ENCODE peak calls at places on chromosomes 6 and 20, in four cellular contexts. Z is WTC11, G is HepG2, T is K562. N is an unnamed sample.

GRCh38 chr6:35594503-35595186 is 81.9 kb upstream of the TULP1 start:
- DNase-seq in Z (no peak), G (no peak), T (no peak), N (no peak)

GRCh38 chr20:40797425-40797824 is 108.4 kb upstream of the MAFB start:
- DNase-seq in Z (no peak), G (peak), T (no peak), N (peak)

GRCh38 chr6:31139599-31139998 is 733 bp upstream of the PSORS1C2 start:
- DNase-seq in Z (peak), G (no peak), T (no peak), N (no peak)

GRCh38 chr6:159577564-159577963 is 115.5 kb downstream of the SOD2 start:
- DNase-seq in Z (no peak), G (no peak), T (no peak), N (no peak)

GRCh38 chr20:10671850-10672578 is 1.8 kb downstream of the JAG1 start:
- DNase-seq in Z (peak), G (no peak), T (peak), N (no peak)

GRCh38 chr6:16472349-16473069 is 234.1 kb downstream of the GMPR start:
- DNase-seq in Z (no peak), G (peak), T (no peak), N (no peak)

GRCh38 chr6:12296255-12296573 is 6.1 kb downstream of the EDN1 start:
- DNase-seq in Z (no peak), G (peak), T (no peak), N (no peak)

GRCh38 chr6:132568611-132569010 is 1.5 kb upstream of the TAAR6 start:
- DNase-seq in Z (no peak), G (no peak), T (no peak), N (no peak)

GRCh38 chr20:2759603-2760360 is 40.6 kb downstream of the CPXM1 start:
- DNase-seq in Z (no peak), G (no peak), T (no peak), N (no peak)

GRCh38 chr20:2524435-2525272 is 11.7 kb upstream of the TMC2 start:
- DNase-seq in Z (peak), G (peak), T (peak), N (peak)

GRCh38 chr6:71031912-71032311 is 75.1 kb upstream of the B3GAT2 start:
- DNase-seq in Z (no peak), G (peak), T (no peak), N (no peak)

GRCh38 chr20:60203451-60203850 is 245.2 kb downstream of the CDH26 start:
- DNase-seq in Z (no peak), G (no peak), T (no peak), N (no peak)

DNA sequence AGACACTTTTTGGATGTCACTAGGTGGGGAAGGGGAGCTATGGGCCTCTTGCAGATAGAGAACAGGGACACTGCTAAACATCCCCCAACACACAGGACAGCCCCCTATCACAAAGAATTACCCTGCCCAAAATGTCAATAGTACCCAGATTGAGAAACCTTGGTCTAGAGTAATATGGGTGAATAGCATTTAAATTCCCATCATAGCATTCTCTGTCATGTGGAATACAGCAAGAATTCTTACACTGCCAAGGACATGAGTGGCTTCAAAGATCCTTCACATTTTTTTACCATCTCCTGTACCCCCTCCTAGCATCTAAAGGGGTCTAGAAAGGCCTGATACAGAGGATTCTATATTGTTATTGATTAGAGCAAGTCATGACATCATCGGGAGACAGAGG is 83.1 kb upstream of the SSTR4 start:
- DNase-seq in Z (no peak), G (no peak), T (no peak), N (no peak)
- TF ChIP-seq ELF4 in Z (no peak), G (no peak), T (no peak), N (no peak)

GRCh38 chr6:53627391-53628218 is 38.0 kb downstream of the KLHL31 start:
- DNase-seq in Z (no peak), G (no peak), T (no peak), N (no peak)

GRCh38 chr6:53625315-53625714 is 40.2 kb downstream of the KLHL31 start:
- DNase-seq in Z (no peak), G (no peak), T (no peak), N (no peak)

GRCh38 chr6:53628354-53629119 is 37.0 kb downstream of the KLHL31 start:
- DNase-seq in Z (no peak), G (no peak), T (no peak), N (no peak)

GRCh38 chr6:53624491-53624890 is 41.1 kb downstream of the KLHL31 start:
- DNase-seq in Z (no peak), G (no peak), T (no peak), N (no peak)

DNA sequence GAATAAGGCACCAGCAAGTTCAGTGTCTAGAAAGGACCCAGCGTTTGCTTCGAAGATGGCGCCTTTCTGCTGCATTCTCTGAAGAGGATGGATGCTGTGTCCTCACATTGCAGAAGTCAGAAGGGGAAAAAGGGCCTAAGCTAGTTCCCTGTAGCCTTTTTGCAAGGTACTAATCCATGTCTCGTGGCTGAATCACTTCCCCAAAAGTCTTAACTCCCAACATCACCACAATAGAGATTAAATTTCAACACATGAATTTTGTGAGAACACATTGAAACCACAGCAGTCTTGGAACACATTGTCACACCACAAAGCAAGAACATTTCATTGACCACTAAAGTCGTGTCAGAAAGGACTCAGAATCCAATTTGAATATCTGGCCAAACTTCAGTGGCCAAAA is 42.1 kb downstream of the KLHL31 start:
- DNase-seq in Z (no peak), G (no peak), T (no peak), N (no peak)
- TF ChIP-seq ELF4 in Z (no peak), G (no peak), T (no peak), N (no peak)

GRCh38 chr6:37735722-37736121 is 38.0 kb upstream of the MDGA1 start:
- DNase-seq in Z (no peak), G (no peak), T (no peak), N (no peak)

GRCh38 chr6:37725967-37726366 is 28.3 kb upstream of the MDGA1 start:
- DNase-seq in Z (no peak), G (no peak), T (no peak), N (no peak)

GRCh38 chr6:37732688-37733087 is 35.0 kb upstream of the MDGA1 start:
- DNase-seq in Z (peak), G (no peak), T (peak), N (no peak)

DNA sequence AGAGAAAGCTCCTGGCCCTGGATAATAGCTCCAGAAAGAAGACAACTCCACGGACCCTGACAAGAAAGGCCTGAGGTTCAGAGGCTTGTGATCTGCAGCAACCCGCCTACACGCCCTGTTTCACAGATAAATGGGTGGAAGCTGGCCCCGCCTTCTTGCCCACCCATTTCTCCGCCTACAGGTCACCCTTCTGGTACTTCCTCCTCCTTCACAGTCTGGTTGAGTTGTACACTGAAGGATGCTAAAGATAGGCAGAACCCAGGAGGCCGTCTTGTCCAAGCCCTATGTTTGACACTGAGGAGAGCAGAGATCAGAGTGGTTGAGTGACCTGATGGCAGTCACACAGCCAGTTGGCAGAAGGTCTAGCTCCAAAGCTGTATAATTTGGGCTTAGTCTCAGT is 34.2 kb upstream of the MDGA1 start:
- DNase-seq in Z (peak), G (no peak), T (peak), N (no peak)
- TF ChIP-seq ELF4 in Z (no peak), G (no peak), T (no peak), N (no peak)

DNA sequence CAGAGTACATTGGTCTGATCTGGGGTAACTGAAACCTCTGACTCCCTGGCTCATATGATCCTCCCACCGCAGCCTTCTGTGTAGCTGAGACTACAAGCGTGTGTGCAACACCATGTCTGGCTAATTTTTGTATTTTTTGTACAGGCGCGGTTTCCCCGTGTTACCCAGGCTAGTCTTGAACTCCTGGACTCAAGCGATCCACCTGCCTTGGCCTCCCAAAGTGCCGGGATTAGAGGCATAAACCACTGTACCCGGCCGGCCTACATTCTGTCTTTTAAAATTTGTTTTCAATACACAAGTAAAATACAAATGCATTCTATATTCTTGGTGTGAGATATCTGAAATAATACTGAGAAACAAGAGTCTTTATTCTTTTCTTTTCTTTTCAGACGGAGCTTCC is 1.7 kb upstream of the CBFA2T2 start:
- DNase-seq in Z (no peak), G (no peak), T (no peak), N (no peak)
- TF ChIP-seq ELF4 in Z (no peak), G (no peak), T (no peak), N (no peak)

GRCh38 chr20:47661714-47662113 is 123.6 kb downstream of the SULF2 start:
- DNase-seq in Z (no peak), G (no peak), T (no peak), N (no peak)

GRCh38 chr20:47664068-47664437 is 121.2 kb downstream of the SULF2 start:
- DNase-seq in Z (no peak), G (no peak), T (no peak), N (no peak)

GRCh38 chr20:47663354-47664067 is 121.8 kb downstream of the SULF2 start:
- DNase-seq in Z (peak), G (peak), T (peak), N (peak)

GRCh38 chr20:47660983-47661711 is 124.1 kb downstream of the SULF2 start:
- DNase-seq in Z (no peak), G (peak), T (no peak), N (no peak)

GRCh38 chr20:47662483-47663353 is 122.6 kb downstream of the SULF2 start:
- DNase-seq in Z (no peak), G (no peak), T (no peak), N (no peak)
- TF ChIP-seq ELF4 in Z (no peak), G (no peak), T (no peak), N (no peak)

DNA sequence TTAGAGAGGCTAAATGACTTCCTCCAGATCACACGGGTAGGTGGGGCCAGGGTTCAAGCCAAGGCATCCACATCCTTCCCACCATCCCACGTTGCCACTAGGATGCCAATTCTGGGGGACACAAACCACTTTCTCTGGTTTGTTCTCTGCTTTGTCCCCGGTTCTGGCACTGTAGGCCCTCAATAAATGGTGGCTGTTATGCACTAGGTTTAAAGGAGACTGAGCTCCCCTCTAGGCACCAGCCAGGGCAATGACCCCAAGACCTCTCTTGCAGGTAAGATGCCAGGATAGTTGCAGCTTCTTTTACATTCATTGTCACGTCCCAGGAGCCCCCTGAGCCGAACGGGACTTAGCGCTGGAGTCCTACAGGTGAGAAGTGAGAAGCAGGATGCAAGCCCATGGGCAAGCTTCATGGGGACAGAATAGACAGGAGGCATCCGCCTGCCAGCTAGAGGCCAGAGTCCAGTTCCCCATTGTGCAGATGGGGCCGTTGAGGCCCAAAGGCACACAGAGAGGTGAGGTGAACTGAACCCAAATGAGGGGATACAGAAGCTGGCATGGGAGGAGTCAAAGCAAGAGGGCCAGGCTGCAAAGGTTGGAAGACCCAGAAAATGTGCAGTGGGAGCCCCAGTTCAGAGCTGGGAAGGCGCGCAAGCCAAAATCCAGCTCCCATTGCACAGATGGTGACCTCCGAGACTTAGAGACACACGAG is 677 bp downstream of the PXMP4 start:
- DNase-seq in Z (no peak), G (no peak), T (no peak), N (no peak)
- TF ChIP-seq ELF4 in Z (no peak), G (no peak), T (no peak), N (no peak)

DNA sequence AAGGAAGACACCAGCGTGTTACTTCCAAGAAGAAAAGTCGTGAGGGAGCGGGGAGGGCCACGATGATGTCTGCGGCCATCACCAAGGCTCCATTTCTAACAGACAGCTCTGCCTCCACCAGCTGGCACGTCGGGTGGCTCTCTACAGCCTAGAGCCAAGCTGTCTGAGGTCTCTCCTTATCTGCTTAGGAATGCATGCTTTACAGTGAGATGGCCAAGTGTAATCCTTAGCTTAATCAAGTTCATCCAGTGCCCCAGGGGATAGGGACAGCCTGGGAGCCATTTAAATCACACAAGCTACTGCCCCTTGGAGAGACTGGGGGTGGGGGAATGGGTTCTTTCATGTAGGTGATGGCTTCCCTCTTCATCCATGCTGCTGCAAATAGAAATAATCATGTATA is 213.8 kb upstream of the CST7 start:
- DNase-seq in Z (no peak), G (no peak), T (no peak), N (no peak)
- TF ChIP-seq ELF4 in Z (no peak), G (no peak), T (no peak), N (no peak)

GRCh38 chr20:36541227-36542018 is at the start of gene MYL9:
- DNase-seq in Z (peak), G (no peak), T (peak), N (no peak)

GRCh38 chr20:36542516-36543186 is 1.3 kb downstream of the MYL9 start:
- DNase-seq in Z (no peak), G (no peak), T (no peak), N (no peak)

GRCh38 chr20:36542019-36542488 is 735 bp downstream of the MYL9 start:
- DNase-seq in Z (peak), G (peak), T (peak), N (peak)

GRCh38 chr20:36544134-36545018 is 3.1 kb downstream of the MYL9 start:
- DNase-seq in Z (no peak), G (no peak), T (no peak), N (no peak)

DNA sequence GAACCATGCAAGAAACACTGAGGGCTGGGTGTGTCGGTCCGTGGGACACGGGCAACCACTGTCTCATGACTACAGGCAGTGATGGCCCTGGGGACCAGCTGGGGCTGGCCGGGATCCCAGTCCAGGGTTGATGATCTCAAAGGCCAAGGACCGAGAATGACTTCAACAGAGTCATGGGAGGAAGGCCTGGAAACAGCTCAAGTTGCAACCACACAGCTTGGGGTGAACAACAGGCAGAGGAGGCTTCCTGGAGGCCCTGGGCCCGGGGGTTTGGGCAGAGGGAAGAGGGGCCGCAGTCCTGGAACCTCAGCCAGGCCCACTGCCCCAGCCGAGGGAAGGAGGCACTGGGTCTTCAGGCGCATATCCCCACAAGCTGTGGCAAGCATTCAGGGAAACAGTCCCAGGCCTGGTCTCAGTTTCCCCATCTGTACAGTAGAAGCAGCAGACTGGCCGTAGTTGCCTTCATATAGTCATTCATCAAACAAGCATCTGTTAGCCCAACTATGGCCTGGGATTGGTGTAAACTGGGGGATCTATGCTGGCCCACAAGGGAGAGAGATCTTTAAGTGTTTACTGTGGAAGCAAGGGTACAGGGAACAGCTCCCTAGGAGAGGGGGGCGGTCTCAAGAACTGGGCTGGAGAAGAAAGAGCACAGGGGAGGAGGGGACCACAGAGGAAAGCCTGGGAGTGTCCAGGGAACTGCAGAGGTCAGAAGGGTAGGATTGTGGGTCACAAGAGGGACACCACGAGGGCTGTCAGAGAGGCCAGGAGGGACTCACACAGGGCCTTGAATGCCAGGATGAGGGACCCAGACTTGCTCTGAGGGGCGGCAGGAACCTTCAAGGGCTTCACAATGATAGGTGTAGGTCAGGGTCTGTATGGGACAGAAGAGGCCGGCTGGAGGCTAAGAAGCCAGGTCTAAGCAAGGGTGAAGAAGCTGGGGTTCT is 2.1 kb downstream of the MYL9 start:
- DNase-seq in Z (no peak), G (no peak), T (no peak), N (no peak)
- TF ChIP-seq ELF4 in Z (no peak), G (no peak), T (no peak), N (no peak)

GRCh38 chr6:27772261-27773001 is 139.8 kb downstream of the OR2B2 start:
- DNase-seq in Z (peak), G (peak), T (peak), N (peak)
- TF ChIP-seq ELF4 in Z (no peak), G (no peak), T (peak), N (no peak)

GRCh38 chr6:154993710-154994109 is 1.4 kb upstream of the TIAM2 start:
- DNase-seq in Z (no peak), G (no peak), T (no peak), N (no peak)

GRCh38 chr6:154994881-154995240 is 254 bp upstream of the TIAM2 start:
- DNase-seq in Z (no peak), G (no peak), T (no peak), N (no peak)

GRCh38 chr6:154996841-154997311 is 1.8 kb downstream of the TIAM2 start:
- DNase-seq in Z (no peak), G (no peak), T (no peak), N (no peak)

GRCh38 chr6:154993026-154993425 is 2.1 kb upstream of the TIAM2 start:
- DNase-seq in Z (no peak), G (no peak), T (no peak), N (no peak)

DNA sequence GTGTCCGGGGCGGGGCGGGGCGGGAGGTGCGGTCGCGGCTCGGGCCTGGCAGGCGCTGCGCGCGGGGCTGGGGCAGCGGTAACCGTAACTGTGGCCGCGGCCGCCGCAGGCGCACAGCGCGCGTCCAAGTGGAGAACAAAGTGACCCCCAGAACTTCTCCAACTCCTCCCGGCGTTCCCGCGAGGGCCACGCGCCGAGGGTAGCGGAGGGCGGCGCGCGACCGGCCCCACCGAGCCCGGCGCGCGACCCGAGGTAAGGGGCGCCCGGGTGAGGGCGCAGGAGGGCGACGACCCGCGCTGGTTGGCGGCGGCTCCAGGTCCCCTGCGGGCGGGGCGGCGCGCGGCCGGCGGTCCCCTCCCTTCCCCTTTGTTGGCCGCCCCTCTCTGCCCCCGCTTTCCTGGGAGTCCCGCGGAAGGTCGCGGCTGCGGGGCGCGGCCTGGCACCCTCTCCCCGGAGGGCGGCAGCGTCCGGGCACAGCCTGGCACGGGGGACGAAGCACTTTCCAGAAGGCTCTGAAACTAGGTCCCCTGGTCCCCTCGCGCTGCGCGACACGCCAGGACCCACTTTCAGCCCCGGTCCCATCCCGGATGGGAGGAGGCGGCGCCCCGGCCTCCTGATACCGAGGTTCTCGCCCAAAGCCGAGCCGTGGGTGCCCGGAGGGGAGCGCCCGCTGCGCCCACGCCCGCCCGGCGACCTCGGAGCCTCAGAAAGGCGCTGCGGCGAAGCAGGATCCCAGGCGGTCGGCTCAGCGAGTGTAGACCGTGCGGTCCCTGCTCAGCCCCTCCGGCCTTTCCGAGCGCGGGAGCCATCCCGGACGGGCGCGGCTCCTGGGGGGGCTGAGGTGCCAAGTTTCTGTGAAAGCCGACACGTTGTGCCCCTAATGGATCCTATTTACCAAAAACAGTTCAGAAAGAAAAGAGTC is at the start of gene TIAM2:
- DNase-seq in Z (peak), G (no peak), T (no peak), N (peak)
- TF ChIP-seq ELF4 in Z (no peak), G (no peak), T (no peak), N (no peak)

N was measured in HEK293T.